ENCODE peak calls at places on chromosomes 12 and 14, in ten cellular contexts. One of them, this sample, is unnamed.

GRCh38 chr12:1917172-1918070 is 1.0 kb downstream of the CACNA2D4 start:
- DNase-seq in T-helper 2 cell: no peak
- DNase-seq in iris pigment epithelial cell: no peak
- DNase-seq in memory B cell: peak
- DNase-seq in NCI-H774: no peak
- DNase-seq in brain microvascular endothelial cell: no peak
- DNase-seq in foreskin fibroblast: no peak
- DNase-seq in A549: no peak
- DNase-seq in stimulated activated CD4-positive, alpha-beta T cell treated with anti-CD3 and anti-CD28 coated beads, Interleukin-15, amount 100 ng/mL, for 1 hour: no peak
- DNase-seq in psoas muscle: no peak
- DNase-seq in this sample: no peak

GRCh38 chr12:110270125-110270962 is 10.7 kb upstream of the ATP2A2 start:
- DNase-seq in T-helper 2 cell: no peak
- DNase-seq in iris pigment epithelial cell: peak
- DNase-seq in memory B cell: no peak
- DNase-seq in NCI-H774: peak
- DNase-seq in brain microvascular endothelial cell: peak
- DNase-seq in foreskin fibroblast: peak
- DNase-seq in A549: peak
- DNase-seq in stimulated activated CD4-positive, alpha-beta T cell treated with anti-CD3 and anti-CD28 coated beads, Interleukin-15, amount 100 ng/mL, for 1 hour: no peak
- DNase-seq in psoas muscle: peak
- DNase-seq in this sample: no peak

GRCh38 chr12:54564768-54565167 is 15.4 kb downstream of the PDE1B start:
- DNase-seq in T-helper 2 cell: no peak
- DNase-seq in iris pigment epithelial cell: no peak
- DNase-seq in memory B cell: no peak
- DNase-seq in NCI-H774: no peak
- DNase-seq in brain microvascular endothelial cell: no peak
- DNase-seq in foreskin fibroblast: no peak
- DNase-seq in A549: no peak
- DNase-seq in stimulated activated CD4-positive, alpha-beta T cell treated with anti-CD3 and anti-CD28 coated beads, Interleukin-15, amount 100 ng/mL, for 1 hour: no peak
- DNase-seq in psoas muscle: no peak
- DNase-seq in this sample: no peak

GRCh38 chr12:70964867-70965469 is 44.4 kb upstream of the PTPRR start:
- DNase-seq in T-helper 2 cell: no peak
- DNase-seq in iris pigment epithelial cell: no peak
- DNase-seq in memory B cell: no peak
- DNase-seq in NCI-H774: no peak
- DNase-seq in brain microvascular endothelial cell: no peak
- DNase-seq in foreskin fibroblast: no peak
- DNase-seq in A549: no peak
- DNase-seq in stimulated activated CD4-positive, alpha-beta T cell treated with anti-CD3 and anti-CD28 coated beads, Interleukin-15, amount 100 ng/mL, for 1 hour: no peak
- DNase-seq in psoas muscle: no peak
- DNase-seq in this sample: no peak

GRCh38 chr12:132950844-132951535 is 5.1 kb downstream of the ZNF605 start:
- DNase-seq in T-helper 2 cell: no peak
- DNase-seq in iris pigment epithelial cell: no peak
- DNase-seq in memory B cell: no peak
- DNase-seq in NCI-H774: no peak
- DNase-seq in brain microvascular endothelial cell: no peak
- DNase-seq in foreskin fibroblast: no peak
- DNase-seq in A549: no peak
- DNase-seq in stimulated activated CD4-positive, alpha-beta T cell treated with anti-CD3 and anti-CD28 coated beads, Interleukin-15, amount 100 ng/mL, for 1 hour: no peak
- DNase-seq in psoas muscle: no peak
- DNase-seq in this sample: no peak

GRCh38 chr12:92899388-92900001 is 29.6 kb downstream of the EEA1 start:
- DNase-seq in T-helper 2 cell: no peak
- DNase-seq in iris pigment epithelial cell: peak
- DNase-seq in memory B cell: no peak
- DNase-seq in NCI-H774: no peak
- DNase-seq in brain microvascular endothelial cell: peak
- DNase-seq in foreskin fibroblast: peak
- DNase-seq in A549: peak
- DNase-seq in stimulated activated CD4-positive, alpha-beta T cell treated with anti-CD3 and anti-CD28 coated beads, Interleukin-15, amount 100 ng/mL, for 1 hour: no peak
- DNase-seq in psoas muscle: peak
- DNase-seq in this sample: no peak

GRCh38 chr14:91361236-91361811 is 56.3 kb downstream of the CCDC88C start:
- DNase-seq in T-helper 2 cell: no peak
- DNase-seq in iris pigment epithelial cell: peak
- DNase-seq in memory B cell: no peak
- DNase-seq in NCI-H774: peak
- DNase-seq in brain microvascular endothelial cell: no peak
- DNase-seq in foreskin fibroblast: no peak
- DNase-seq in A549: no peak
- DNase-seq in stimulated activated CD4-positive, alpha-beta T cell treated with anti-CD3 and anti-CD28 coated beads, Interleukin-15, amount 100 ng/mL, for 1 hour: no peak
- DNase-seq in psoas muscle: no peak
- DNase-seq in this sample: no peak

GRCh38 chr12:3964404-3964803 is 91.2 kb upstream of the PARP11 start:
- DNase-seq in T-helper 2 cell: no peak
- DNase-seq in iris pigment epithelial cell: no peak
- DNase-seq in memory B cell: no peak
- DNase-seq in NCI-H774: no peak
- DNase-seq in brain microvascular endothelial cell: no peak
- DNase-seq in foreskin fibroblast: peak
- DNase-seq in A549: peak
- DNase-seq in stimulated activated CD4-positive, alpha-beta T cell treated with anti-CD3 and anti-CD28 coated beads, Interleukin-15, amount 100 ng/mL, for 1 hour: no peak
- DNase-seq in psoas muscle: no peak
- DNase-seq in this sample: no peak

GRCh38 chr14:32472512-32473472 is 143.7 kb downstream of the AKAP6 start:
- DNase-seq in T-helper 2 cell: no peak
- DNase-seq in iris pigment epithelial cell: peak
- DNase-seq in memory B cell: no peak
- DNase-seq in NCI-H774: no peak
- DNase-seq in brain microvascular endothelial cell: peak
- DNase-seq in foreskin fibroblast: peak
- DNase-seq in A549: peak
- DNase-seq in stimulated activated CD4-positive, alpha-beta T cell treated with anti-CD3 and anti-CD28 coated beads, Interleukin-15, amount 100 ng/mL, for 1 hour: no peak
- DNase-seq in psoas muscle: peak
- DNase-seq in this sample: no peak

GRCh38 chr12:122081108-122081696 is 2.6 kb downstream of the MLXIP start:
- DNase-seq in T-helper 2 cell: no peak
- DNase-seq in iris pigment epithelial cell: peak
- DNase-seq in memory B cell: no peak
- DNase-seq in NCI-H774: no peak
- DNase-seq in brain microvascular endothelial cell: no peak
- DNase-seq in foreskin fibroblast: peak
- DNase-seq in A549: no peak
- DNase-seq in stimulated activated CD4-positive, alpha-beta T cell treated with anti-CD3 and anti-CD28 coated beads, Interleukin-15, amount 100 ng/mL, for 1 hour: no peak
- DNase-seq in psoas muscle: no peak
- DNase-seq in this sample: no peak

GRCh38 chr14:95547272-95547625 is 12.4 kb downstream of the GLRX5 start:
- DNase-seq in T-helper 2 cell: no peak
- DNase-seq in iris pigment epithelial cell: no peak
- DNase-seq in memory B cell: no peak
- DNase-seq in NCI-H774: no peak
- DNase-seq in brain microvascular endothelial cell: no peak
- DNase-seq in foreskin fibroblast: no peak
- DNase-seq in A549: no peak
- DNase-seq in stimulated activated CD4-positive, alpha-beta T cell treated with anti-CD3 and anti-CD28 coated beads, Interleukin-15, amount 100 ng/mL, for 1 hour: no peak
- DNase-seq in psoas muscle: no peak
- DNase-seq in this sample: no peak

GRCh38 chr14:60656755-60657608 is 7.7 kb upstream of the SIX1 start:
- DNase-seq in T-helper 2 cell: no peak
- DNase-seq in iris pigment epithelial cell: peak
- DNase-seq in memory B cell: peak
- DNase-seq in NCI-H774: peak
- DNase-seq in brain microvascular endothelial cell: no peak
- DNase-seq in foreskin fibroblast: peak
- DNase-seq in A549: peak
- DNase-seq in stimulated activated CD4-positive, alpha-beta T cell treated with anti-CD3 and anti-CD28 coated beads, Interleukin-15, amount 100 ng/mL, for 1 hour: no peak
- DNase-seq in psoas muscle: peak
- DNase-seq in this sample: no peak

GRCh38 chr12:30837595-30837994 is 82.8 kb upstream of the CAPRIN2 start:
- DNase-seq in T-helper 2 cell: no peak
- DNase-seq in iris pigment epithelial cell: no peak
- DNase-seq in memory B cell: no peak
- DNase-seq in NCI-H774: no peak
- DNase-seq in brain microvascular endothelial cell: no peak
- DNase-seq in foreskin fibroblast: no peak
- DNase-seq in A549: peak
- DNase-seq in stimulated activated CD4-positive, alpha-beta T cell treated with anti-CD3 and anti-CD28 coated beads, Interleukin-15, amount 100 ng/mL, for 1 hour: no peak
- DNase-seq in psoas muscle: no peak
- DNase-seq in this sample: no peak

GRCh38 chr14:99413972-99414371 is 66.7 kb downstream of the SETD3 start:
- DNase-seq in T-helper 2 cell: no peak
- DNase-seq in iris pigment epithelial cell: no peak
- DNase-seq in memory B cell: no peak
- DNase-seq in NCI-H774: no peak
- DNase-seq in brain microvascular endothelial cell: no peak
- DNase-seq in foreskin fibroblast: no peak
- DNase-seq in A549: no peak
- DNase-seq in stimulated activated CD4-positive, alpha-beta T cell treated with anti-CD3 and anti-CD28 coated beads, Interleukin-15, amount 100 ng/mL, for 1 hour: no peak
- DNase-seq in psoas muscle: no peak
- DNase-seq in this sample: no peak

This sample was measured in activated T-helper 9 cell treated with anti-CD3 and anti-CD28 coated beads, Interleukin-2, amount 50 U/mL, for 16 hours.